ENCODE peak calls at places on chromosomes 7 and 10, in ten cellular contexts. One of them, this sample, is unnamed.

GRCh38 chr7:69708857-69709256 is 110.6 kb downstream of the AUTS2 start:
- DNase-seq in left lung: no peak
- DNase-seq in AG09319: no peak
- DNase-seq in AG09309: no peak
- DNase-seq in mammary epithelial cell: no peak
- DNase-seq in nephron progenitor cell: no peak
- DNase-seq in breast epithelium: no peak
- DNase-seq in transverse colon: no peak
- DNase-seq in left ventricle myocardium inferior: no peak
- DNase-seq in pancreas: no peak
- DNase-seq in this sample: no peak

GRCh38 chr10:672139-672538 is 17.3 kb downstream of the DIP2C start:
- DNase-seq in mammary epithelial cell: no peak
- DNase-seq in breast epithelium: no peak
- DNase-seq in AG09319: no peak
- DNase-seq in nephron progenitor cell: no peak
- DNase-seq in left ventricle myocardium inferior: no peak
- DNase-seq in transverse colon: peak
- DNase-seq in AG09309: no peak
- DNase-seq in left lung: no peak
- DNase-seq in pancreas: no peak
- DNase-seq in this sample: no peak

GRCh38 chr10:114485695-114486400 is 81.5 kb upstream of the AFAP1L2 start:
- DNase-seq in breast epithelium: no peak
- DNase-seq in AG09309: no peak
- DNase-seq in transverse colon: no peak
- DNase-seq in mammary epithelial cell: no peak
- DNase-seq in left lung: no peak
- DNase-seq in pancreas: no peak
- DNase-seq in nephron progenitor cell: no peak
- DNase-seq in AG09319: no peak
- DNase-seq in left ventricle myocardium inferior: no peak
- DNase-seq in this sample: peak

GRCh38 chr10:13560597-13560996 is 26.2 kb upstream of the PRPF18 start:
- DNase-seq in AG09309: no peak
- DNase-seq in mammary epithelial cell: peak
- DNase-seq in AG09319: no peak
- DNase-seq in left lung: no peak
- DNase-seq in breast epithelium: no peak
- DNase-seq in left ventricle myocardium inferior: no peak
- DNase-seq in pancreas: no peak
- DNase-seq in nephron progenitor cell: no peak
- DNase-seq in transverse colon: no peak
- DNase-seq in this sample: no peak

GRCh38 chr7:83020171-83020570 is 142.5 kb downstream of the PCLO start:
- DNase-seq in transverse colon: no peak
- DNase-seq in mammary epithelial cell: no peak
- DNase-seq in left ventricle myocardium inferior: no peak
- DNase-seq in pancreas: no peak
- DNase-seq in breast epithelium: no peak
- DNase-seq in nephron progenitor cell: no peak
- DNase-seq in AG09309: no peak
- DNase-seq in left lung: no peak
- DNase-seq in AG09319: no peak
- DNase-seq in this sample: no peak

GRCh38 chr10:89702121-89702480 is 711 bp downstream of the KIF20B start:
- DNase-seq in left ventricle myocardium inferior: no peak
- DNase-seq in left lung: no peak
- DNase-seq in pancreas: no peak
- DNase-seq in mammary epithelial cell: peak
- DNase-seq in nephron progenitor cell: peak
- DNase-seq in transverse colon: no peak
- DNase-seq in AG09319: no peak
- DNase-seq in breast epithelium: no peak
- DNase-seq in AG09309: no peak
- DNase-seq in this sample: no peak

GRCh38 chr10:95889830-95890229 is 17.9 kb upstream of the CC2D2B start:
- DNase-seq in breast epithelium: no peak
- DNase-seq in pancreas: no peak
- DNase-seq in left lung: no peak
- DNase-seq in nephron progenitor cell: no peak
- DNase-seq in left ventricle myocardium inferior: no peak
- DNase-seq in mammary epithelial cell: no peak
- DNase-seq in AG09319: no peak
- DNase-seq in transverse colon: no peak
- DNase-seq in AG09309: no peak
- DNase-seq in this sample: no peak

GRCh38 chr10:116690356-116691078 is 51.8 kb downstream of the HSPA12A start:
- DNase-seq in AG09319: no peak
- DNase-seq in breast epithelium: no peak
- DNase-seq in AG09309: no peak
- DNase-seq in transverse colon: no peak
- DNase-seq in nephron progenitor cell: peak
- DNase-seq in pancreas: no peak
- DNase-seq in mammary epithelial cell: no peak
- DNase-seq in left lung: no peak
- DNase-seq in left ventricle myocardium inferior: no peak
- DNase-seq in this sample: peak

GRCh38 chr10:107727762-107728317 is 563.3 kb upstream of the SORCS1 start:
- DNase-seq in nephron progenitor cell: no peak
- DNase-seq in AG09319: peak
- DNase-seq in AG09309: no peak
- DNase-seq in left lung: no peak
- DNase-seq in left ventricle myocardium inferior: no peak
- DNase-seq in breast epithelium: no peak
- DNase-seq in mammary epithelial cell: peak
- DNase-seq in transverse colon: no peak
- DNase-seq in pancreas: no peak
- DNase-seq in this sample: peak

GRCh38 chr10:28738200-28738599 is 60.9 kb downstream of the BAMBI start:
- DNase-seq in transverse colon: no peak
- DNase-seq in nephron progenitor cell: no peak
- DNase-seq in pancreas: no peak
- DNase-seq in left ventricle myocardium inferior: no peak
- DNase-seq in mammary epithelial cell: no peak
- DNase-seq in AG09319: no peak
- DNase-seq in left lung: no peak
- DNase-seq in breast epithelium: no peak
- DNase-seq in AG09309: no peak
- DNase-seq in this sample: no peak
- TF ChIP-seq CTCF in transverse colon: no peak
- TF ChIP-seq CTCF in nephron progenitor cell: no peak
- TF ChIP-seq CTCF in pancreas: no peak
- TF ChIP-seq CTCF in left ventricle myocardium inferior: no peak
- TF ChIP-seq CTCF in mammary epithelial cell: no peak
- TF ChIP-seq CTCF in AG09319: peak
- TF ChIP-seq CTCF in left lung: no peak
- TF ChIP-seq CTCF in breast epithelium: no peak
- TF ChIP-seq CTCF in AG09309: peak
- TF ChIP-seq CTCF in this sample: no peak

GRCh38 chr10:33878238-33878637 is 543.8 kb upstream of the NRP1 start:
- DNase-seq in AG09309: no peak
- DNase-seq in left ventricle myocardium inferior: no peak
- DNase-seq in left lung: no peak
- DNase-seq in transverse colon: no peak
- DNase-seq in breast epithelium: no peak
- DNase-seq in nephron progenitor cell: no peak
- DNase-seq in AG09319: no peak
- DNase-seq in pancreas: no peak
- DNase-seq in mammary epithelial cell: no peak
- DNase-seq in this sample: no peak
- TF ChIP-seq CTCF in AG09309: no peak
- TF ChIP-seq CTCF in left ventricle myocardium inferior: no peak
- TF ChIP-seq CTCF in left lung: no peak
- TF ChIP-seq CTCF in transverse colon: no peak
- TF ChIP-seq CTCF in breast epithelium: no peak
- TF ChIP-seq CTCF in nephron progenitor cell: no peak
- TF ChIP-seq CTCF in AG09319: no peak
- TF ChIP-seq CTCF in pancreas: no peak
- TF ChIP-seq CTCF in mammary epithelial cell: no peak
- TF ChIP-seq CTCF in this sample: no peak

DNA sequence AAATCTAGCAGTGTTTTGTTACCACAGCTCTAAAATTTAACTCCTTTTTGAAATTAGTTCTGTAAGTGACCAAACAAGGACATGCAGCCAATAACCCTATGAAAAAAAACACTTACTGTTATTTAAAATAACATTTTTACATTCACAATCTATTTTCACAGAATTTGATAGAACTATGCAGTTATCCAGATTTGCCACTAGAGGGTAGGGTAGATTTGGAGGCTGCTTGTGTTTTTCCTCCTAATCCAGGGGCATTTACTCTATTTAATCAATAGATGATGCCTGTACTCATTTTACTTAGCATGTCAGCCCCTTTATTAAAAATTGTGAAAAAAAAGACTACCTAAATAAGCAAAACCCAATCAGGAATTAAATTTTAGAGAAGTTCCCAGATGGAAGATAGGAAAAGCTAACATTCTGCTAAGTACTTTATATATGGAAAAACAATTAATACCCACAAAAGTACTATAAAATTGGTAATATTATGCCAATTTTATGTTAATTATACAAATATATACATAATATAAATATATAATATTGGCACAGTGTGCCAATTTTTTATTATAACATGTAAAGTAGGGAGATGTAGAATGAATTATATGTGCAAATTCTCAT is 18.1 kb upstream of the LIPK start:
- DNase-seq in AG09309: no peak
- DNase-seq in breast epithelium: no peak
- DNase-seq in nephron progenitor cell: no peak
- DNase-seq in mammary epithelial cell: no peak
- DNase-seq in AG09319: no peak
- DNase-seq in left ventricle myocardium inferior: no peak
- DNase-seq in transverse colon: no peak
- DNase-seq in pancreas: no peak
- DNase-seq in left lung: no peak
- DNase-seq in this sample: peak
- TF ChIP-seq CTCF in AG09309: peak
- TF ChIP-seq CTCF in breast epithelium: peak
- TF ChIP-seq CTCF in nephron progenitor cell: peak
- TF ChIP-seq CTCF in mammary epithelial cell: peak
- TF ChIP-seq CTCF in AG09319: peak
- TF ChIP-seq CTCF in left ventricle myocardium inferior: peak
- TF ChIP-seq CTCF in transverse colon: peak
- TF ChIP-seq CTCF in pancreas: peak
- TF ChIP-seq CTCF in left lung: peak
- TF ChIP-seq CTCF in this sample: peak

DNA sequence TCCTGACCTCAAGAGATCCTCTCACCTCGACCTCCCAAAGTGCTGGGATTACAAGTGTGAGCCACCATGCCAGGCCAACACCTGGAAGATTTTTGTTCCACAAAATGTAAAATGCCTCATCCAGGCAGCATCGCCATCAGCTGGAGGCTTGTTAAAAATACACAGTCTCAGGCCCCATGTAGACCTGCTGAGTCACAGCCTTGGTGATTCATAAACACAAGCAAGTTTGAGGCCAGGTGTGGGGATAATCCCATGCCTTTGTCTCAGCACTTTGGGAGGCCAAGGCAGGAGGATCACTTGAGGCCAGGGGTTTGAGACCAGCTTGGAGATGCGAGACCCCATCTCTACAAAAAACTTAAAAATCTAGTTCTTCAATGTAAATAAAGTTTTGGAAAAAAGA is 49.1 kb upstream of the FOXK1 start:
- DNase-seq in left ventricle myocardium inferior: no peak
- DNase-seq in nephron progenitor cell: no peak
- DNase-seq in AG09319: no peak
- DNase-seq in left lung: no peak
- DNase-seq in transverse colon: no peak
- DNase-seq in pancreas: no peak
- DNase-seq in breast epithelium: no peak
- DNase-seq in mammary epithelial cell: peak
- DNase-seq in AG09309: no peak
- DNase-seq in this sample: peak
- TF ChIP-seq CTCF in left ventricle myocardium inferior: no peak
- TF ChIP-seq CTCF in nephron progenitor cell: no peak
- TF ChIP-seq CTCF in AG09319: no peak
- TF ChIP-seq CTCF in left lung: no peak
- TF ChIP-seq CTCF in transverse colon: no peak
- TF ChIP-seq CTCF in pancreas: no peak
- TF ChIP-seq CTCF in breast epithelium: no peak
- TF ChIP-seq CTCF in mammary epithelial cell: no peak
- TF ChIP-seq CTCF in AG09309: peak
- TF ChIP-seq CTCF in this sample: no peak

GRCh38 chr7:101722247-101722646 is 93.2 kb upstream of the MYL10 start:
- DNase-seq in AG09309: no peak
- DNase-seq in AG09319: no peak
- DNase-seq in mammary epithelial cell: no peak
- DNase-seq in breast epithelium: no peak
- DNase-seq in pancreas: no peak
- DNase-seq in nephron progenitor cell: no peak
- DNase-seq in left lung: no peak
- DNase-seq in transverse colon: no peak
- DNase-seq in left ventricle myocardium inferior: no peak
- DNase-seq in this sample: peak
- TF ChIP-seq CTCF in AG09309: no peak
- TF ChIP-seq CTCF in AG09319: no peak
- TF ChIP-seq CTCF in mammary epithelial cell: no peak
- TF ChIP-seq CTCF in breast epithelium: no peak
- TF ChIP-seq CTCF in pancreas: no peak
- TF ChIP-seq CTCF in nephron progenitor cell: no peak
- TF ChIP-seq CTCF in left lung: no peak
- TF ChIP-seq CTCF in transverse colon: no peak
- TF ChIP-seq CTCF in left ventricle myocardium inferior: no peak
- TF ChIP-seq CTCF in this sample: no peak

GRCh38 chr10:71964669-71965515 is 697 bp downstream of the CHST3 start:
- DNase-seq in pancreas: no peak
- DNase-seq in breast epithelium: no peak
- DNase-seq in AG09309: no peak
- DNase-seq in nephron progenitor cell: peak
- DNase-seq in AG09319: no peak
- DNase-seq in mammary epithelial cell: peak
- DNase-seq in left ventricle myocardium inferior: peak
- DNase-seq in left lung: peak
- DNase-seq in transverse colon: peak
- DNase-seq in this sample: peak
- TF ChIP-seq CTCF in pancreas: no peak
- TF ChIP-seq CTCF in breast epithelium: no peak
- TF ChIP-seq CTCF in AG09309: no peak
- TF ChIP-seq CTCF in nephron progenitor cell: no peak
- TF ChIP-seq CTCF in AG09319: no peak
- TF ChIP-seq CTCF in mammary epithelial cell: no peak
- TF ChIP-seq CTCF in left ventricle myocardium inferior: no peak
- TF ChIP-seq CTCF in left lung: no peak
- TF ChIP-seq CTCF in transverse colon: no peak
- TF ChIP-seq CTCF in this sample: no peak

GRCh38 chr10:132036887-132037675 is 28.7 kb upstream of the JAKMIP3 start:
- DNase-seq in pancreas: no peak
- DNase-seq in transverse colon: no peak
- DNase-seq in AG09309: no peak
- DNase-seq in AG09319: no peak
- DNase-seq in mammary epithelial cell: no peak
- DNase-seq in left ventricle myocardium inferior: peak
- DNase-seq in breast epithelium: no peak
- DNase-seq in nephron progenitor cell: no peak
- DNase-seq in left lung: no peak
- DNase-seq in this sample: no peak
- TF ChIP-seq CTCF in pancreas: no peak
- TF ChIP-seq CTCF in transverse colon: no peak
- TF ChIP-seq CTCF in AG09309: no peak
- TF ChIP-seq CTCF in AG09319: no peak
- TF ChIP-seq CTCF in mammary epithelial cell: no peak
- TF ChIP-seq CTCF in left ventricle myocardium inferior: peak
- TF ChIP-seq CTCF in breast epithelium: no peak
- TF ChIP-seq CTCF in nephron progenitor cell: no peak
- TF ChIP-seq CTCF in left lung: no peak
- TF ChIP-seq CTCF in this sample: no peak

GRCh38 chr10:49700997-49701396 is 21.5 kb downstream of the C10orf53 start:
- DNase-seq in mammary epithelial cell: no peak
- DNase-seq in AG09319: no peak
- DNase-seq in nephron progenitor cell: peak
- DNase-seq in AG09309: no peak
- DNase-seq in transverse colon: no peak
- DNase-seq in left ventricle myocardium inferior: no peak
- DNase-seq in breast epithelium: no peak
- DNase-seq in left lung: no peak
- DNase-seq in pancreas: no peak
- DNase-seq in this sample: no peak
- TF ChIP-seq CTCF in mammary epithelial cell: no peak
- TF ChIP-seq CTCF in AG09319: no peak
- TF ChIP-seq CTCF in nephron progenitor cell: no peak
- TF ChIP-seq CTCF in AG09309: no peak
- TF ChIP-seq CTCF in transverse colon: no peak
- TF ChIP-seq CTCF in left ventricle myocardium inferior: no peak
- TF ChIP-seq CTCF in breast epithelium: no peak
- TF ChIP-seq CTCF in left lung: no peak
- TF ChIP-seq CTCF in pancreas: no peak
- TF ChIP-seq CTCF in this sample: no peak

This sample was measured in fibroblast of villous mesenchyme.